ENCODE peak calls at places on chromosomes 13 and 19, in four cellular contexts. One of them, this sample, is unnamed. For H3K4me1, the result is how much of the 10 kb centered on the place peaks cover.

GRCh38 chr19:28963481-28964245 is 249.3 kb downstream of the UQCRFS1 start:
- DNase-seq in pancreas: no peak
- DNase-seq in ovary: no peak
- DNase-seq in left ventricle myocardium inferior: no peak
- DNase-seq in this sample: no peak

GRCh38 chr13:23348270-23349126 is 85.0 kb downstream of the SACS start:
- DNase-seq in pancreas: no peak
- DNase-seq in ovary: peak
- DNase-seq in left ventricle myocardium inferior: no peak
- DNase-seq in this sample: no peak

GRCh38 chr19:2296141-2296540 is 11.8 kb downstream of the LINGO3 start:
- DNase-seq in pancreas: no peak
- DNase-seq in ovary: no peak
- DNase-seq in left ventricle myocardium inferior: no peak
- DNase-seq in this sample: no peak

GRCh38 chr13:89627991-89628390 is 1719.5 kb upstream of the MIR17HG start:
- DNase-seq in pancreas: no peak
- DNase-seq in ovary: no peak
- DNase-seq in left ventricle myocardium inferior: no peak
- DNase-seq in this sample: no peak

GRCh38 chr13:59607172-59607571 is 556.6 kb downstream of the DIAPH3 start:
- DNase-seq in pancreas: no peak
- DNase-seq in ovary: no peak
- DNase-seq in left ventricle myocardium inferior: no peak
- DNase-seq in this sample: no peak

GRCh38 chr19:54415208-54415900 is at the start of gene TTYH1:
- DNase-seq in pancreas: no peak
- DNase-seq in ovary: no peak
- DNase-seq in left ventricle myocardium inferior: no peak
- DNase-seq in this sample: peak

GRCh38 chr13:75514080-75515040 is 23.3 kb downstream of the COMMD6 start:
- DNase-seq in pancreas: no peak
- DNase-seq in ovary: no peak
- DNase-seq in left ventricle myocardium inferior: no peak
- DNase-seq in this sample: no peak

GRCh38 chr19:58021541-58022282 is 12.1 kb upstream of the ZSCAN1 start:
- DNase-seq in pancreas: peak
- DNase-seq in ovary: no peak
- DNase-seq in left ventricle myocardium inferior: no peak
- DNase-seq in this sample: no peak

GRCh38 chr19:4380254-4380727 is 20.1 kb downstream of the SH3GL1 start:
- DNase-seq in pancreas: peak
- DNase-seq in ovary: no peak
- DNase-seq in left ventricle myocardium inferior: peak
- DNase-seq in this sample: peak

GRCh38 chr13:37418490-37418889 is 180.1 kb downstream of the POSTN start:
- DNase-seq in pancreas: no peak
- DNase-seq in ovary: no peak
- DNase-seq in left ventricle myocardium inferior: no peak
- DNase-seq in this sample: no peak

GRCh38 chr19:52722062-52723005 is 12.5 kb downstream of the ZNF611 start:
- DNase-seq in pancreas: no peak
- DNase-seq in ovary: no peak
- DNase-seq in left ventricle myocardium inferior: no peak
- DNase-seq in this sample: no peak

GRCh38 chr19:737591-738093 is 13.3 kb upstream of the MISP start:
- DNase-seq in pancreas: no peak
- DNase-seq in ovary: no peak
- DNase-seq in left ventricle myocardium inferior: no peak
- DNase-seq in this sample: peak

GRCh38 chr13:104592545-104593250 is 1526.5 kb upstream of the SLC10A2 start:
- DNase-seq in pancreas: no peak
- DNase-seq in ovary: no peak
- DNase-seq in left ventricle myocardium inferior: no peak
- DNase-seq in this sample: no peak

GRCh38 chr13:23447927-23448326 is 14.4 kb upstream of the SACS start:
- DNase-seq in pancreas: no peak
- DNase-seq in ovary: no peak
- DNase-seq in left ventricle myocardium inferior: no peak
- DNase-seq in this sample: no peak

GRCh38 chr19:7418575-7418974 is 69.8 kb downstream of the ARHGEF18 start:
- DNase-seq in pancreas: no peak
- DNase-seq in ovary: no peak
- DNase-seq in left ventricle myocardium inferior: no peak
- DNase-seq in this sample: no peak

DNA sequence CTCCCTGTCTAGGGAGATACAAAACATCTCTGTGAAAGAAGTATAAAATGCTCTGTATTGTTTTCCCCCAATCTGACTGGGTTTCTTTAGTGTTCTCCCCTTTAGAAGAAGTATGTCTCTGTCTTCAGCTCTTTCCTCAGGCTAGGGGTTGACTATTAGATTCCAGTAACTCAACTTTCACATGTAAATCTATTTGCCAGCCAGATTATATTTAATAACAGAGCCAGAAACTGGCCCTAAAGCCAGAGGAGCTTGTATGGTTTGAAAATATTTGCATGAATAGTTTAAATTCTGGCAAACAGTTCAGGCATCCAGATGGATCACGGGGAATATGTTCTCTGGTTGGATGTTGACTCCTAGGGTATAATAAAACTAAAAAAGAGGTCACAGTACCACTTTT is 22.3 kb upstream of the CYSLTR2 start:
- DNase-seq in pancreas: no peak
- DNase-seq in ovary: no peak
- DNase-seq in left ventricle myocardium inferior: no peak
- DNase-seq in this sample: no peak
- H3K4me1 ChIP-seq in pancreas: under half
- H3K4me1 ChIP-seq in ovary: under half
- H3K4me1 ChIP-seq in left ventricle myocardium inferior: under half
- H3K4me1 ChIP-seq in this sample: under half

DNA sequence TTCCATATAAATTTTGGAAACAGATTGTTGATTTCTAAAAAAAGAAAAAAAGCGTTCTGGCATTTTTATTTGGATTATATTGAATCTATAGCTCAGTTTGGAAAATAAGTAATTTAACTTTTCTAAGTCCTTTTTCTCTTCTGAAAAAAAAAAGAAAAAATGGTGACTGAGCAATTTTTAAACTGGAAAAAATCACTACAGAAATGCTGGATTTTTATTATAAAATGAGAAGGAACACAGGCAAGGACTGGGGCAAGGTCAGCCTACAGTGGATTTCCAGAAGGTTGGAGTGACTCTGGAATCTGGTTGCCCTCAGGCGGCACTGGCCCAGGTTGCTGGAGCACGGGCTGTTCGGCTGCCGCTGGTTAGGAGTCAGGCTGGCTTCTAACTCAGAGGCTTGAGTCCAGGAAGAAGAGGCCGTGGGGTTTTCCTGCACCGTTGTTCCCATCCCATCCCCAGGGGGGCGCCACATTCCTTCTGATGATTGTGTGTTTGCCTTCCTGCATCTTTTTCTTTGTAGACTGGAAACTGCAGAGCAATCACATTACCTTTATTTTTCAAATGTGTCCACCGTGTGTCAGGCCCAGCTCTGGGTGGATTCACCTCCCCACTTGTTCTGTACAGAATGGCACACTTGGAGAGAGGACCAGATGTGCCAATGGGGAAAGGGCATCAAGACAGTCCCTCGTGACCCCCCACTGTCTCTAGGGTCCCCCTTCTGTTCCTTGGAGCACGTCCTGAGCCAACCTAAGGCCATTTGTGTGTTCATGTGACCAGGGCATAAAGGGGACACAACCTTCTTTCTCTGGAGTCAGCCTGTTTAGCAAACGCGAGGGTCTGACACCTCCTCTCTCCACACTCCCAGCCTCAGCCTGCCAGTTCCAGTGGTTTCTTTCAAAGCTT is 44.5 kb upstream of the GTF3A start:
- DNase-seq in pancreas: peak
- DNase-seq in ovary: peak
- DNase-seq in left ventricle myocardium inferior: peak
- DNase-seq in this sample: no peak
- H3K4me1 ChIP-seq in pancreas: under half
- H3K4me1 ChIP-seq in ovary: under half
- H3K4me1 ChIP-seq in left ventricle myocardium inferior: under half
- H3K4me1 ChIP-seq in this sample: under half

DNA sequence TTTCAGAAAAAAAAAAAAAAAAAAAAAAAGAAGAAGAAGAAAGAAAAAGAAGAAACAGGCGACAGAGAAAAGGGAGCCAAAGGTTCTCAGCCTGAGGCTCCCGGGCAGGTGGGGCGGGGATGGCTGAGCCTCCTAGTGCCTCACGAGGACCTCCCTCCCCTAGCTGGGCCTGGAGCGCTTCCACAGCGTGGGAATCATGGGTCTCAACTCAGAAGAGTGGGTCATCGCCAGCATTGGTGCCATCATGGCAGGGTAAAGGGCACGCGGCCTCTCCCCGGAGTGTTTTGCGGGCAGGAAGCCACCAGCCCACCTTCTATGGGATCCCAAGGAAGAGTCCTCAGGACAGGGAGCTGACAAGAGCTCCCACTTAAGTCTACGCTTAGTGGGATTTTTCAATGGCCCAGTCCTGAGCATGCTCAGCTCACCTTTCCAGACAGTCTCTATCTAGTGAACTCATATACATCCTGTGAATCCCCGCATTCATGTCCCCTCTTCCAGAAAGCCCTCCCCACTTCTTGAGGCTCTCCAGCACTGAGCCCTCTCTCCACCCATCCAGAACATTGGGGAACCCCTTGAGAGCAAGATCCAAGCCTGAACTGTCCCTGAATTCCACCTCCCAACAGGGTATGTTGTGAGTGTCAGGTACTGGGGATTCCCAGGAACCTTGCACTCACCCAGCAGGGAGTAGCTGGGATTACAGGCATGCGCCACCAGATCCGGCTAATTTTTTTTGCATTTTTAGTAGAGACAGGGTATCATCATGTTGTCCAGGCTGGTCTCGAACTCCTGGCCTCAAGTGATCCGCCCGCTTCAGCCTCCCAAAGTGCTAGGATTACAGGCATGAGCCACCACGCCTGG is 69.6 kb downstream of the ACSBG2 start:
- DNase-seq in pancreas: no peak
- DNase-seq in ovary: no peak
- DNase-seq in left ventricle myocardium inferior: no peak
- DNase-seq in this sample: no peak
- H3K4me1 ChIP-seq in pancreas: under half
- H3K4me1 ChIP-seq in ovary: under half
- H3K4me1 ChIP-seq in left ventricle myocardium inferior: under half
- H3K4me1 ChIP-seq in this sample: under half

GRCh38 chr19:45406165-45406956 is at the start of gene POLR1G:
- DNase-seq in pancreas: peak
- DNase-seq in ovary: peak
- DNase-seq in left ventricle myocardium inferior: peak
- DNase-seq in this sample: peak
- H3K4me1 ChIP-seq in pancreas: under half
- H3K4me1 ChIP-seq in ovary: under half
- H3K4me1 ChIP-seq in left ventricle myocardium inferior: half or more
- H3K4me1 ChIP-seq in this sample: under half

GRCh38 chr19:18666304-18666703 is 17.2 kb upstream of the CRTC1 start:
- DNase-seq in pancreas: no peak
- DNase-seq in ovary: no peak
- DNase-seq in left ventricle myocardium inferior: no peak
- DNase-seq in this sample: no peak

GRCh38 chr19:18663940-18664530 is 19.4 kb upstream of the CRTC1 start:
- DNase-seq in pancreas: no peak
- DNase-seq in ovary: no peak
- DNase-seq in left ventricle myocardium inferior: no peak
- DNase-seq in this sample: no peak

GRCh38 chr19:18667531-18668251 is 15.8 kb upstream of the CRTC1 start:
- DNase-seq in pancreas: no peak
- DNase-seq in ovary: no peak
- DNase-seq in left ventricle myocardium inferior: no peak
- DNase-seq in this sample: no peak

GRCh38 chr19:18666784-18667183 is 16.7 kb upstream of the CRTC1 start:
- DNase-seq in pancreas: no peak
- DNase-seq in ovary: no peak
- DNase-seq in left ventricle myocardium inferior: no peak
- DNase-seq in this sample: no peak

GRCh38 chr19:18665771-18666202 is 17.7 kb upstream of the CRTC1 start:
- DNase-seq in pancreas: no peak
- DNase-seq in ovary: no peak
- DNase-seq in left ventricle myocardium inferior: no peak
- DNase-seq in this sample: no peak
- H3K4me1 ChIP-seq in pancreas: under half
- H3K4me1 ChIP-seq in ovary: under half
- H3K4me1 ChIP-seq in left ventricle myocardium inferior: under half
- H3K4me1 ChIP-seq in this sample: under half